ENCODE peak calls at places on chromosomes 3 and 15, in four cellular contexts. B, R, N and G are unnamed samples.

GRCh38 chr3:47491186-47491585 is 15.4 kb upstream of the SCAP start:
- DNase-seq in B (no peak), R (no peak), N (no peak), G (no peak)

GRCh38 chr15:74243431-74243830 is 7.3 kb downstream of the CCDC33 start:
- DNase-seq in B (no peak), R (no peak), N (no peak), G (no peak)

GRCh38 chr3:24965706-24966105 is 462.4 kb upstream of the RARB start:
- DNase-seq in B (no peak), R (no peak), N (no peak), G (no peak)

GRCh38 chr3:5553203-5553602 is 365.7 kb downstream of the EDEM1 start:
- DNase-seq in B (no peak), R (no peak), N (no peak), G (no peak)

GRCh38 chr15:25170113-25170731 is 215.4 kb downstream of the SNRPN start:
- DNase-seq in B (no peak), R (peak; percentile 33), N (no peak), G (peak; percentile 22)

GRCh38 chr3:31013843-31014242 is 119.4 kb upstream of the GADL1 start:
- DNase-seq in B (no peak), R (no peak), N (no peak), G (no peak)

GRCh38 chr3:12325594-12326295 is 36.9 kb downstream of the PPARG start:
- DNase-seq in B (no peak), R (no peak), N (no peak), G (no peak)

GRCh38 chr3:122978569-122978968 is 49.0 kb downstream of the SEMA5B start:
- DNase-seq in B (no peak), R (no peak), N (no peak), G (no peak)

GRCh38 chr3:108894981-108895380 is 58.7 kb downstream of the GUCA1C start:
- DNase-seq in B (no peak), R (no peak), N (no peak), G (no peak)

GRCh38 chr3:120642368-120642948 is 39.6 kb downstream of the HGD start:
- DNase-seq in B (no peak), R (no peak), N (no peak), G (no peak)

GRCh38 chr3:32172420-32172819 is 66.0 kb downstream of the GPD1L start:
- DNase-seq in B (no peak), R (no peak), N (no peak), G (no peak)

GRCh38 chr3:192904632-192905289 is 12.9 kb downstream of the MB21D2 start:
- DNase-seq in B (no peak), R (no peak), N (no peak), G (no peak)

GRCh38 chr3:141578197-141578596 is 91.4 kb downstream of the RASA2 start:
- DNase-seq in B (no peak), R (no peak), N (no peak), G (no peak)

GRCh38 chr3:8767667-8768363 is 1.6 kb downstream of the OXTR start:
- DNase-seq in B (no peak), R (peak; percentile 59), N (no peak), G (no peak)

GRCh38 chr15:87829651-87830050 is 426.9 kb downstream of the NTRK3 start:
- DNase-seq in B (no peak), R (no peak), N (no peak), G (no peak)

GRCh38 chr15:40354408-40355171 is 3.4 kb upstream of the DISP2 start:
- DNase-seq in B (no peak), R (no peak), N (no peak), G (no peak)

GRCh38 chr3:87792532-87793321 is 266.1 kb downstream of the CGGBP1 start:
- DNase-seq in B (no peak), R (no peak), N (no peak), G (peak; percentile 28)

GRCh38 chr3:42839616-42840015 is 30.4 kb downstream of the ACKR2 start:
- DNase-seq in B (no peak), R (no peak), N (peak; percentile 25), G (no peak)

GRCh38 chr15:49122541-49123062 is 32.8 kb downstream of the COPS2 start:
- DNase-seq in B (no peak), R (no peak), N (no peak), G (no peak)

GRCh38 chr3:71131385-71131871 is 452.1 kb downstream of the FOXP1 start:
- DNase-seq in B (no peak), R (no peak), N (no peak), G (no peak)

GRCh38 chr15:70748281-70748747 is 15.0 kb downstream of the UACA start:
- DNase-seq in B (no peak), R (no peak), N (no peak), G (no peak)

GRCh38 chr3:173568623-173569022 is 171.1 kb downstream of the NLGN1 start:
- DNase-seq in B (no peak), R (no peak), N (no peak), G (no peak)

GRCh38 chr3:157375342-157375986 is 61.2 kb upstream of the PTX3 start:
- DNase-seq in B (no peak), R (no peak), N (no peak), G (no peak)

GRCh38 chr3:152183473-152183872 is 85.3 kb upstream of the MBNL1 start:
- DNase-seq in B (peak; percentile 19), R (no peak), N (peak; percentile 50), G (no peak)

GRCh38 chr3:134985841-134986520 is 190.9 kb downstream of the EPHB1 start:
- DNase-seq in B (no peak), R (no peak), N (no peak), G (no peak)

GRCh38 chr15:83854314-83854713 is 200.4 kb downstream of the ADAMTSL3 start:
- DNase-seq in B (no peak), R (no peak), N (no peak), G (no peak)

GRCh38 chr3:74273091-74273490 is 341.4 kb downstream of the CNTN3 start:
- DNase-seq in B (no peak), R (no peak), N (no peak), G (no peak)

GRCh38 chr3:73399106-73399505 is 225.6 kb downstream of the PDZRN3 start:
- DNase-seq in B (no peak), R (no peak), N (no peak), G (no peak)

GRCh38 chr15:36912311-36912712 is 188.0 kb downstream of the MEIS2 start:
- DNase-seq in B (no peak), R (no peak), N (no peak), G (no peak)

GRCh38 chr15:70669966-70670658 is 93.2 kb downstream of the UACA start:
- DNase-seq in B (no peak), R (no peak), N (no peak), G (no peak)

GRCh38 chr15:96463376-96463775 is 132.9 kb downstream of the NR2F2 start:
- DNase-seq in B (no peak), R (no peak), N (no peak), G (no peak)